ENCODE peak calls at places on chromosome 5, in five cellular contexts. P is RKO, Q is HEK293T, D is NCI-H1092 treated with DMSO at 0.1 percent for 48 hours, E is iris pigment epithelial cell. R is an unnamed sample.

GRCh38 chr5:127311349-127311748 is 20.8 kb downstream of the MEGF10 start:
- DNase-seq in P (no peak), Q (no peak), D (peak), E (no peak), R (peak)

GRCh38 chr5:158676642-158677489 is 422.9 kb downstream of the EBF1 start:
- DNase-seq in P (no peak), Q (peak), D (peak), E (no peak), R (no peak)

GRCh38 chr5:97133106-97133505 is 9.3 kb downstream of the LIX1 start:
- DNase-seq in P (no peak), Q (no peak), D (no peak), E (peak), R (peak)

GRCh38 chr5:36494756-36495637 is 111.4 kb upstream of the SLC1A3 start:
- DNase-seq in P (no peak), Q (no peak), D (no peak), E (no peak), R (peak)

GRCh38 chr5:35026280-35026840 is 21.4 kb downstream of the AGXT2 start:
- DNase-seq in P (no peak), Q (no peak), D (no peak), E (peak), R (peak)

GRCh38 chr5:149128023-149128875 is 13.0 kb upstream of the ABLIM3 start:
- DNase-seq in P (peak), Q (peak), D (peak), E (peak), R (peak)

GRCh38 chr5:118533166-118533565 is 455.2 kb downstream of the DTWD2 start:
- DNase-seq in P (no peak), Q (no peak), D (no peak), E (no peak), R (no peak)

GRCh38 chr5:92017786-92018185 is 634.7 kb upstream of the ARRDC3 start:
- DNase-seq in P (peak), Q (no peak), D (no peak), E (peak), R (peak)

GRCh38 chr5:67493676-67494075 is 297.1 kb upstream of the CD180 start:
- DNase-seq in P (peak), Q (peak), D (peak), E (no peak), R (peak)

GRCh38 chr5:110590187-110590586 is 136.3 kb downstream of the TMEM232 start:
- DNase-seq in P (peak), Q (no peak), D (peak), E (peak), R (peak)

GRCh38 chr5:175386526-175386925 is 57.5 kb downstream of the DRD1 start:
- DNase-seq in P (no peak), Q (no peak), D (no peak), E (no peak), R (no peak)

GRCh38 chr5:55934117-55934613 is 60.6 kb downstream of the IL6ST start:
- DNase-seq in P (no peak), Q (no peak), D (no peak), E (peak), R (peak)

GRCh38 chr5:132253008-132253441 is 4.5 kb upstream of the PDLIM4 start:
- DNase-seq in P (no peak), Q (no peak), D (no peak), E (no peak), R (no peak)

GRCh38 chr5:88045931-88046461 is 222.6 kb downstream of the TMEM161B start:
- DNase-seq in P (no peak), Q (no peak), D (no peak), E (no peak), R (no peak)

GRCh38 chr5:59124983-59125960 is 542.4 kb downstream of the RAB3C start:
- DNase-seq in P (no peak), Q (no peak), D (peak), E (peak), R (peak)

GRCh38 chr5:10671041-10672008 is 89.7 kb downstream of the DAP start:
- DNase-seq in P (no peak), Q (no peak), D (no peak), E (no peak), R (no peak)

GRCh38 chr5:57665146-57665936 is 182.7 kb upstream of the ACTBL2 start:
- DNase-seq in P (no peak), Q (no peak), D (no peak), E (no peak), R (no peak)

GRCh38 chr5:891117-891836 is 1.3 kb downstream of the BRD9 start:
- DNase-seq in P (peak), Q (no peak), D (no peak), E (peak), R (peak)

GRCh38 chr5:446864-447263 is 3.9 kb downstream of the EXOC3 start:
- DNase-seq in P (peak), Q (peak), D (peak), E (peak), R (peak)

GRCh38 chr5:125550237-125550636 is 803.8 kb upstream of the ZNF608 start:
- DNase-seq in P (no peak), Q (no peak), D (no peak), E (peak), R (peak)

GRCh38 chr5:138402640-138403039 is 36.2 kb upstream of the REEP2 start:
- DNase-seq in P (no peak), Q (no peak), D (no peak), E (no peak), R (no peak)

GRCh38 chr5:95194856-95195255 is 90.0 kb downstream of the MCTP1 start:
- DNase-seq in P (no peak), Q (no peak), D (no peak), E (no peak), R (no peak)

GRCh38 chr5:111706345-111706744 is 50.6 kb downstream of the NREP start:
- DNase-seq in P (no peak), Q (no peak), D (no peak), E (no peak), R (peak)

GRCh38 chr5:179762079-179762780 is 29.6 kb downstream of the MAML1 start:
- DNase-seq in P (no peak), Q (no peak), D (peak), E (peak), R (peak)

GRCh38 chr5:82387041-82387818 is 109.1 kb upstream of the RPS23 start:
- DNase-seq in P (no peak), Q (peak), D (peak), E (peak), R (peak)

GRCh38 chr5:56161446-56161838 is 71.7 kb downstream of the ANKRD55 start:
- DNase-seq in P (no peak), Q (no peak), D (no peak), E (no peak), R (no peak)

GRCh38 chr5:31657315-31657714 is 18.4 kb downstream of the PDZD2 start:
- DNase-seq in P (no peak), Q (no peak), D (no peak), E (no peak), R (no peak)